ENCODE peak calls at places on chromosomes 16 and 17, in ten cellular contexts. A is neural progenitor cell, Y is GM06990, K is uterus, U is hepatocyte, D is adrenal gland, H is heart left ventricle, Q is A549, L is AG09309, J is fibroblast of lung. G is an unnamed sample.

GRCh38 chr17:36652716-36653115 is 51.3 kb downstream of the MRM1 start:
- DNase-seq in D (no peak), J (no peak), L (no peak), U (peak; percentile 26), H (no peak), Q (no peak), Y (no peak), K (no peak), A (no peak), G (no peak)

GRCh38 chr16:31335431-31335830 is 19.5 kb upstream of the ITGAX start:
- DNase-seq in Q (no peak), D (no peak), L (no peak), Y (no peak), H (no peak), K (no peak), A (no peak), J (no peak), U (peak; percentile 13), G (no peak)

GRCh38 chr17:66982011-66982508 is 17.6 kb downstream of the CACNG4 start:
- DNase-seq in Y (no peak), K (peak; percentile 27), Q (no peak), J (no peak), U (no peak), H (no peak), A (no peak), L (peak; percentile 46), D (no peak), G (no peak)

GRCh38 chr16:56610609-56611111 is 2.3 kb downstream of the MT2A start:
- DNase-seq in Q (no peak), K (no peak), L (peak; percentile 60), Y (no peak), U (peak; percentile 41), D (no peak), J (peak; percentile 39), H (no peak), A (no peak), G (peak; percentile 55)

GRCh38 chr16:13935408-13935807 is 15.5 kb downstream of the ERCC4 start:
- DNase-seq in H (no peak), A (peak; percentile 66), Q (peak; percentile 30), L (no peak), J (no peak), U (no peak), K (no peak), Y (no peak), D (no peak), G (no peak)

GRCh38 chr16:1217526-1217925 is 7.5 kb downstream of the TPSG1 start:
- DNase-seq in J (no peak), U (no peak), K (no peak), Y (no peak), H (no peak), Q (no peak), L (no peak), D (no peak), A (no peak), G (no peak)

GRCh38 chr17:70130274-70130673 is 39.1 kb upstream of the KCNJ2 start:
- DNase-seq in U (no peak), Y (no peak), A (no peak), J (no peak), K (no peak), H (no peak), D (no peak), L (no peak), Q (no peak), G (no peak)

GRCh38 chr17:2453325-2453724 is 52.5 kb upstream of the MNT start:
- DNase-seq in L (no peak), K (no peak), Y (no peak), U (no peak), A (no peak), D (no peak), Q (no peak), H (no peak), J (no peak), G (no peak)

GRCh38 chr17:16937431-16937830 is 34.5 kb downstream of the TNFRSF13B start:
- DNase-seq in H (no peak), Q (no peak), U (no peak), A (no peak), K (no peak), L (no peak), J (no peak), D (no peak), Y (no peak), G (no peak)

GRCh38 chr17:39634384-39634871 is 2.5 kb upstream of the STARD3 start:
- DNase-seq in D (peak; percentile 67), H (no peak), U (peak; percentile 69), Y (no peak), K (no peak), J (peak; percentile 53), A (peak; percentile 68), Q (peak; percentile 68), L (no peak), G (peak; percentile 62)

GRCh38 chr17:67027031-67027628 is 17.2 kb upstream of the CACNG1 start:
- DNase-seq in L (no peak), H (peak; percentile 70), A (no peak), U (no peak), J (no peak), D (peak; percentile 51), Y (no peak), Q (peak; percentile 9), K (no peak), G (peak; percentile 1)

GRCh38 chr16:48865511-48865910 is 255.5 kb upstream of the N4BP1 start:
- DNase-seq in A (no peak), H (no peak), Q (no peak), K (no peak), D (no peak), Y (no peak), L (no peak), J (no peak), U (no peak), G (no peak)

GRCh38 chr16:48864055-48864454 is 254.1 kb upstream of the N4BP1 start:
- DNase-seq in Q (no peak), Y (no peak), A (no peak), H (no peak), U (no peak), J (no peak), K (no peak), L (no peak), D (no peak), G (no peak)

GRCh38 chr16:48860341-48860740 is 250.4 kb upstream of the N4BP1 start:
- DNase-seq in L (no peak), K (no peak), J (no peak), Q (no peak), H (no peak), A (no peak), U (no peak), D (no peak), Y (no peak), G (no peak)

DNA sequence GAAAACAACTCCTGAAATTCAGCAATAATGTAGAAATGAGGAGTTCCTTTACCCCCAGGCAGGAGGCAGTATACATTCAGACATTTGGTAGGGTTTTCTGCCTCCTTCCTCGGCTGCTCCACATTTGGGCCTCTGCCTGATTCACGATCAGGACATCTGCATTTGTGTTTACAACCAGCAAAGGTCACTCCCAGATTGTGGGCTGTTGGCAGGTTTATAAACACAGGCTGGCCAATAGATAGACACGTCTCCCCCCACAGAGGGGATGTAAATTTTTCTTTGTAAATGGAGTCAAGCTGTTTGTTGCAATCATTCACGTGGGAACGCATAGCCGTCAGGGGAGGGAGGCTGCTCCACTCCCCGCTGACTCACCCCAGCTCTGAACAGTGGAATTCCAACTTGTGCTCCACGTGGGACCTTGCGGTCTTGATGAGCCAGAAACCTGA is 252.1 kb upstream of the N4BP1 start:
- DNase-seq in J (peak; percentile 68), L (peak; percentile 32), A (peak; percentile 23), U (peak; percentile 32), Q (peak; percentile 2), D (no peak), K (peak; percentile 16), H (no peak), Y (no peak), G (no peak)
- TF ChIP-seq CTCF in J (no peak), L (peak; percentile 18), A (peak; percentile 52), U (no peak), Q (no peak), D (no peak), K (peak; percentile 8), H (no peak), Y (peak; percentile 42), G (no peak)

DNA sequence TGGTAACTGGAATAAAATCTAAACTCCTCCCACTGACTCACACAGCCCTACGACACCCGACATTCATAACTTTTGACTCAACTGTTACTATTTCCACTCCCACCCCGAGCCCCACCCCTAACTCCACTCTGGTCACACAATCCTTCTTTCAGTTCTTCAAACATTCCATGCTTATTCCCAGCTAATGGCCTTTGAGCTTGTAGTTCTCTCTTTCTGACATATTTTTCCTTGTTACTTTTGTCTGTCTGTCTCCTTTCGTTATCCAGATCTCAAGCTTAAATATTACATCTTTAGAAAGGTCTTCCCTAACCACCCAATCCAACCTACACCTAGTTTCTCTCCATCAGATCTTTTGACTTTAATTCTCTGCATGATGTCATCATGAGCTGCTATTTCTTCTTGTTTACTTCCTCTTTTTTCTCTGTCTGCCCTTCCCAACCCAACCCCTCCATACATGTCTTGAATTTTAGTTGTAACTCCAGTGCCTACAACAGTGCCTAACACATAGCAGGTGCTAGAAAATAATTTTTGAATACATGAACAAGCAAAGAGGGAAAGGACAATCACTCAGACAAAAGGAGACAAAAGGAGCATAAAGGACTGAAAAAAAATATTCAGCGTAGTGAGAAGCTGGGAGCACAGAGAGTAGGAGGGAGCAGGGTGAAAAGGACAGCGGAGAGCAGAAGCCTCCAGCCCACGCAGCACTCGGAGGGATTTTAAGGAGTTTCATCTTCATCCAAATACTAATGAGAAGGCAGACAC is 65.2 kb upstream of the SMIM36 start:
- DNase-seq in J (peak; percentile 82), K (peak; percentile 47), Q (peak; percentile 71), Y (no peak), D (no peak), A (no peak), H (no peak), U (peak; percentile 18), L (no peak), G (peak; percentile 42)
- H3K4me3 ChIP-seq in J (peak overlapping the region; percentile 0), K (no peak overlapping the region), Q (no peak overlapping the region), Y (peak overlapping the region; percentile 50), D (no peak overlapping the region), A (no peak overlapping the region), H (no peak overlapping the region), U (no peak overlapping the region), L (no peak overlapping the region), G (no peak overlapping the region)

DNA sequence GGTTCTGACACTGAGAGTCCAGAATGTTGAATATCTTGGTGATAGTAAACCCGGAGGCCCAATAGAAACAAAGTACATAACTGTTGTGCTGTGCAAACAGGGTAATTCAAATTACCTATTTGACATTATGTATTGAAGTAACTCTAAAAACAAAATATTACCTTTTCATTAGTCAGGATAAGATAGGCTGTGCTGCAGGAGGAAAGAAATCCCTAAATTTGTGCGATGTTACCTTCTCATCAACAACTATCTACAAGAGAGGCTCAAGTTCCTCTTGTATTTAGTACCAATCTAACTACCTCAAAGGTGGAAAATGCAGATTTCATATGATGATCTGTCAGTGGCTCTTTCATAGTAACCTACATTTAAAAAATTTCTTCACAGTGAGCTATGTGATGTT is 367.2 kb downstream of the ZFHX3 start:
- DNase-seq in U (no peak), L (no peak), Q (no peak), H (no peak), Y (no peak), J (no peak), A (no peak), D (no peak), K (no peak), G (no peak)
- TF ChIP-seq CTCF in U (no peak), L (no peak), Q (no peak), H (no peak), Y (no peak), J (no peak), A (no peak), D (no peak), K (no peak), G (no peak)

GRCh38 chr17:61412860-61413653 is 13.4 kb downstream of the TBX2 start:
- DNase-seq in L (no peak), U (peak; percentile 29), Q (peak; percentile 8), K (no peak), Y (no peak), A (peak; percentile 60), H (no peak), D (no peak), J (peak; percentile 28), G (no peak)
- H3K4me3 ChIP-seq in L (peak overlapping the region; percentile 61), U (peak overlapping the region; percentile 76), Q (peak overlapping the region; percentile 58), K (peak overlapping the region; percentile 50), Y (peak overlapping the region; percentile 58), A (peak overlapping the region; percentile 51), H (peak overlapping the region; percentile 45), D (peak overlapping the region; percentile 46), J (peak overlapping the region; percentile 60), G (peak overlapping the region; percentile 57)